ENCODE peak calls at places on chromosomes 1 and 21, in five cellular contexts. I is mesothelial cell of epicardium, F is astrocyte of the spinal cord, M is H9, J is cardiac fibroblast. C is an unnamed sample.

GRCh38 chr1:173418107-173418985 is 58.8 kb upstream of the PRDX6 start:
- DNase-seq in F (peak; percentile 48), M (no peak), I (no peak), J (no peak), C (no peak)

GRCh38 chr1:235207202-235207565 is 46.1 kb upstream of the RBM34 start:
- DNase-seq in I (no peak), J (no peak), F (peak; percentile 31), M (no peak), C (no peak)

GRCh38 chr1:19597463-19598309 is 46.4 kb upstream of the NBL1 start:
- DNase-seq in J (peak; percentile 60), I (no peak), F (peak; percentile 50), M (no peak), C (no peak)

GRCh38 chr1:68725353-68725752 is 228.5 kb upstream of the DEPDC1 start:
- DNase-seq in J (no peak), M (no peak), F (peak; percentile 16), I (no peak), C (no peak)

GRCh38 chr1:112840631-112841624 is 115.1 kb downstream of the SLC16A1 start:
- DNase-seq in J (peak; percentile 16), F (no peak), I (no peak), M (no peak), C (no peak)

GRCh38 chr21:46229133-46229922 is 754 bp upstream of the LSS start:
- DNase-seq in I (no peak), F (no peak), M (no peak), J (no peak), C (no peak)

GRCh38 chr1:211036701-211037494 is 97.0 kb downstream of the KCNH1 start:
- DNase-seq in J (peak; percentile 55), M (no peak), F (peak; percentile 97), I (no peak), C (no peak)

GRCh38 chr21:44991538-44992483 is 52.0 kb downstream of the SLX9 start:
- DNase-seq in J (no peak), I (no peak), M (no peak), F (peak; percentile 48), C (no peak)

GRCh38 chr1:18927082-18927653 is 24.8 kb upstream of the ALDH4A1 start:
- DNase-seq in J (no peak), I (no peak), F (no peak), M (no peak), C (no peak)

GRCh38 chr1:94335950-94336349 is 82.2 kb upstream of the ABCD3 start:
- DNase-seq in J (peak; percentile 97), M (peak; percentile 67), I (no peak), F (peak; percentile 94), C (no peak)

GRCh38 chr1:156727914-156728598 is at the start of gene METTL25B:
- DNase-seq in I (peak; percentile 58), M (peak; percentile 88), J (peak; percentile 83), F (peak; percentile 78), C (no peak)

GRCh38 chr21:24897883-24898282 is 709.4 kb downstream of the MRPL39 start:
- DNase-seq in M (no peak), F (no peak), J (no peak), I (no peak), C (no peak)

GRCh38 chr21:24894324-24894723 is 713.0 kb downstream of the MRPL39 start:
- DNase-seq in J (no peak), M (no peak), F (no peak), I (no peak), C (no peak)

GRCh38 chr21:24896735-24897124 is 710.6 kb downstream of the MRPL39 start:
- DNase-seq in I (no peak), M (no peak), J (no peak), F (no peak), C (no peak)

GRCh38 chr21:24899138-24899537 is 708.1 kb downstream of the MRPL39 start:
- DNase-seq in J (no peak), I (no peak), F (no peak), M (no peak), C (no peak)

DNA sequence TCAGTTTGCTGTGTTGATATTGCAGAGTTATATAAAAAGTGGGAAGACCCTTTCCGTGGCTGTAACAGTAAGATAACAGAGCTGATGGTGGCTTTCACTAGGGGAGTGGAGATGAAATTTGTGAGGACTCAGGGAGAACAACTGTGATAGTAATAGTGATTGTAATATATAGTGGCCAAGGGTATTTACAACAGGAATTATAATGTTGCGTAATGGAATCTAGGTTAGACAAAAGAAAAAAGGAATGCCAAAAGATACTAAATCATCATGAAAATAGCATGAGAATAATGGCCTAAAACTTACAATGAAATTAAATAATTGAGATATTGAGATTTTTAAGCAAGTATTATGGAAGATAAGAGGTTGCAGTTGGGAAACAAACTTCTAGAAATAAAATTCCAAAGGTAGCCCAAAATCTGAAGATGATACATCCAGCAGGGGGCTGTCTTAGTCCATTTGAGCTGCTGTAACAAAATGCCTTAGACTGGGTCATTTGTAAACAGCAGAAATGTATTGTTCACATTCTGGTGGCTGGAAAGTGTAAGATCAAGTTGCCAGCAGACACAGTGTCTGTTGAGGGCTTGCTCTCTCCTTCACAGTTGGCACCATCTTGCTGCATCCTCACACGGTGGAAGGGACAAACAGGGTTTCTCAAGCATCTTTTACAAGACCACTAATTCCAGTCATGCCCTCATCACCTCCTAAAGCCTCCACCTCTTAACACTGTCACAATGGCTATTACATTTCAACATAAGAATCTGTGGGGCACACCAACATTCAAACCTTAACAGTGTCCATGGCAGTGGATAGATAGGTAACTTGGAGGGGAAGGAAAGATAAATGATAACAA is 711.2 kb downstream of the MRPL39 start:
- DNase-seq in I (no peak), J (peak; percentile 2), F (peak; percentile 52), M (no peak), C (no peak)
- TF ChIP-seq CTCF in I (no peak), J (no peak), F (peak; percentile 44), M (peak; percentile 64), C (no peak)

GRCh38 chr21:36478207-36478701 is 1.7 kb downstream of the CLDN14 start:
- DNase-seq in J (peak; percentile 97), M (no peak), F (peak; percentile 80), I (no peak), C (no peak)

GRCh38 chr21:36479415-36480402 is at the start of gene CLDN14:
- DNase-seq in I (no peak), F (no peak), J (no peak), M (no peak), C (no peak)

GRCh38 chr21:36480618-36481017 is 696 bp upstream of the CLDN14 start:
- DNase-seq in M (no peak), I (no peak), F (no peak), J (no peak), C (no peak)

GRCh38 chr21:36477559-36477958 is 2.4 kb downstream of the CLDN14 start:
- DNase-seq in J (no peak), I (no peak), M (no peak), F (no peak), C (no peak)

DNA sequence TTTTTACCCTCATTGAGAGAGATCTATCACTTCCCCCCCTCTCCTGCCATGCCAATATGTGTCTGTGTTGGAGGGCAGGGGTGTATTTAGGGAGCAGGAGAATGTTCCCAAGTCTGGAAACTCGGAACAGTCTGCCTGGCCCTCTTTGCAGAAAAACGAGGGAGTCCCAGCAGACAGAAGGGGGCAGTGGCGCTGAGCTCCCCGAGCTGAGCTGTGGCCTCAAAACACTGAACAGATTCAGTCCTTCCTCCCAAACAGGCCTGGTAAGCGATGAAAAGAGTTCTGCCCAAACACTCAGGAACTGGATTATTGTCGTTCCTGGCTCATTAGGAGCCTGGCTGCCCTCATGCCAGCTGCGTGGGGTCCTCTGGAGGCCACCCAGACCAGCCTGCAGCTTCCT is 981 bp downstream of the CLDN14 start:
- DNase-seq in I (no peak), M (peak; percentile 46), F (no peak), J (peak; percentile 43), C (no peak)
- TF ChIP-seq CTCF in I (no peak), M (peak; percentile 61), F (peak; percentile 46), J (peak; percentile 36), C (no peak)

DNA sequence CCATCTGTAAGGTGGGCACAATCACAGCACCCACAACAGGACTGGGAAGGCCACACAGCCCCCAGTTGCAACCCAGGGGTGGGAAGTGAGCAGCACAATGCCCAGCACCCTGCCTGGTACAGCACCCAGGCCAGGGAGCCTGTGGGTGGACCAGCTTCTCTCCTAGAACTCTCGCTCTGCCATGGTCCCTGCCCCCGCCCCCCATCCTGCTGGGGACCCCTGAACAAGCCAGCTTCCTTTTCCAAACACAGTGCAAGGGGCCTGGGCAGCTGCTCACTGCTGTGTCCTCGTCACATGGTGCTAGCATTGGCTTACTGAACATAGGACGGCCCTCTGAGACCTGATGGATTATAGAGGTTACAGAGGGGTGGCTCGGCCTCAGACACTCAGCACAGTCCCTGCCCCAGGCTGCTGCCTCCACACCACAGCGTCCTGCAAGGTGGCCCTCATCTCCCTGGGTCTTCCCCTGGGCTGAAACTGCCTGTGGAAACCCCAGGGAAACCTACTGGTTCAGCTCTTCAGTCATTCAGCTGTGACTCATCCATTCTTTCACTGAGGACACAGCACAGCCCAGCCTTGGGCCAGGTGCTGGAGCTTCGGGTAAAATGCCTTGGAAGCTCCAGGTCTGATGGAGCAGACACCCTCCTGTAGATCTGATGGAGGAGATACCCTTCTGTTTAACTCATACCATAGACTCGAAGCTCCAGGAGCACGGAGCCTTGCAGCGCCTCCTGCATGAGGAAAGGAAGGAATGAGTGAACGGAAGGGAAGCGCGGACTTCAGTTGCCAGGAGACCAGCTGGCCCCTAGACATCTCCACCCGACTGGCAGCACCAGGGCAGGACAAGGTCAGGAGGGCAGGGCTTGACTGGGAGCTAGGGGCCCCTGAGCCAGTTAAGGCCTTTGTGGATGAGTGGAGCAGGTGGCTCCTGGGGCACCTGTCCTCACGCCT is 8.1 kb upstream of the PRDM16 start:
- DNase-seq in F (no peak), I (no peak), J (peak; percentile 24), M (peak; percentile 26), C (no peak)
- TF ChIP-seq CTCF in F (no peak), I (no peak), J (no peak), M (no peak), C (no peak)

DNA sequence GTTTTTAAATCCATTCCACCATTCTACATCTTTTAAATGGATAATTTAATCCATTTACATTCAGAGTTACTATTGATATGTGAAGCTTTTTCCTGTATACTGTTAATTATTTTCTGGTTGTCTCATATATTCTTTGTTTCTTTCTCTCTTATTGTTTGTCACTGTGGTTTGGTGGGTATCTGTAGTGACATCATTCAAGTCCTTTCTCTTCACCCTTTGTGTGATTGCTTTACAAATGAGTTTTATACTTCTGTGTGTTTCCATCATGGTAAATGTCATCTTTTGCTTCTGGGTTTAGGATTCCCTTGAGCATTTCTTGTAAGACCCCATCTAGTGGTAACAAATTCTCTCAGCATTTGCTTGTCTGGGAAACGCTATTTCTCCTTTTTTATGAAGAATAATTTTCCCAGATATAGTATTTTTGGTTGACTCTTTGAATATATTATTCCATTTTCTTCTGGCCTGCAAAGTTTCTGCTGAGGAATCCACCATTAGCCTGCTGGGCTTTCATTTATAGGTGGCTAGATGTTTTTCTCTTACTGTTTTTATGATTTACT is 10.2 kb downstream of the LY9 start:
- DNase-seq in I (no peak), F (no peak), J (no peak), M (no peak), C (no peak)
- TF ChIP-seq CTCF in I (no peak), F (no peak), J (no peak), M (peak; percentile 52), C (no peak)

C was measured in omental fat pad.